ENCODE peak calls at places on chromosomes 2 and 18, in six cellular contexts. U is IMR-90; T is adrenal gland; N is upper lobe of right lung; H is CD8-positive, alpha-beta T cell; Y is right lobe of liver. Q is an unnamed sample.

GRCh38 chr2:67660871-67661270 is 263.7 kb downstream of the ETAA1 start:
- DNase-seq in U (peak; percentile 51), T (no peak), N (no peak), H (no peak), Y (no peak), Q (no peak)

GRCh38 chr18:61435064-61435652 is 101.9 kb downstream of the CDH20 start:
- DNase-seq in U (peak; percentile 10), T (no peak), N (no peak), H (no peak), Y (no peak), Q (no peak)

GRCh38 chr2:160375037-160375436 is 118.6 kb downstream of the RBMS1 start:
- DNase-seq in U (peak; percentile 87), T (no peak), N (no peak), H (no peak), Y (no peak), Q (no peak)

GRCh38 chr2:73260338-73260984 is 23.8 kb downstream of the FBXO41 start:
- DNase-seq in U (peak; percentile 43), T (peak; percentile 80), N (peak; percentile 79), H (no peak), Y (peak; percentile 63), Q (no peak)

GRCh38 chr18:55510809-55511208 is 77.2 kb downstream of the TCF4 start:
- DNase-seq in U (peak; percentile 92), T (peak; percentile 26), N (no peak), H (no peak), Y (no peak), Q (no peak)

GRCh38 chr2:64288321-64288931 is 144.2 kb upstream of the PELI1 start:
- DNase-seq in U (peak; percentile 83), T (no peak), N (no peak), H (no peak), Y (no peak), Q (no peak)

GRCh38 chr2:42554392-42554791 is 14.0 kb upstream of the MTA3 start:
- DNase-seq in U (no peak), T (no peak), N (no peak), H (no peak), Y (no peak), Q (no peak)

GRCh38 chr2:68918497-68918896 is 34.2 kb downstream of the GKN2 start:
- DNase-seq in U (no peak), T (no peak), N (no peak), H (no peak), Y (no peak), Q (no peak)

GRCh38 chr2:157480182-157480961 is 36.5 kb upstream of the CYTIP start:
- DNase-seq in U (peak; percentile 24), T (no peak), N (peak; percentile 70), H (no peak), Y (peak; percentile 89), Q (no peak)

GRCh38 chr2:176637497-176638166 is 368.4 kb downstream of the MTX2 start:
- DNase-seq in U (peak; percentile 23), T (peak; percentile 69), N (peak; percentile 70), H (no peak), Y (peak; percentile 57), Q (peak; percentile 82)

GRCh38 chr2:157315901-157316300 is 9.7 kb downstream of the ERMN start:
- DNase-seq in U (no peak), T (no peak), N (no peak), H (no peak), Y (no peak), Q (no peak)

GRCh38 chr2:216698895-216699294 is 3.5 kb upstream of the IGFBP5 start:
- DNase-seq in U (peak; percentile 84), T (no peak), N (no peak), H (no peak), Y (no peak), Q (no peak)

DNA sequence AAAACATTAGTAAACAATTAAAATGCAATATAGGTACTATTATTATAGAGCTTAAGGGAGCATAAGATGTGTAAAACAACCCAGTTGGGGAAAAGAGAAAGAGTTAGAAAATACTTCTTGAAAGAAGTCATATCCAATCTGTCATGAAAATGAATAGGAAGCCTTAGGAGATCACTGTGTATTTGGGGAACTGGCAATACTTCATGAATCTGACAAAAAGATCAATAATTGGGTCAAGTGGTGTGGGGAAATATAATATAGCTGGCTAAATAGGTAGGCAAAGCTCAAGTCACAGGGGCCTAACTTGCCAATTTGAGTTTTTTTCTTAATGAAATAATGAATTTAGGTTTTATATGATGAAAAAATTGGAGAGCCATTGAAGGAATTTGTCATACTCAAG is 14.4 kb downstream of the DNAJC10 start:
- DNase-seq in U (no peak), T (no peak), N (no peak), H (no peak), Y (no peak), Q (no peak)
- H3K27ac ChIP-seq in U (no peak overlapping the region), T (no peak overlapping the region), N (no peak overlapping the region), H (no peak overlapping the region), Y (no peak overlapping the region), Q (no peak overlapping the region)

GRCh38 chr2:47262657-47263056 is 107.5 kb upstream of the STPG4 start:
- DNase-seq in U (no peak), T (no peak), N (no peak), H (no peak), Y (no peak), Q (no peak)
- H3K4me3 ChIP-seq in U (no peak overlapping the region), T (no peak overlapping the region), N (no peak overlapping the region), H (no peak overlapping the region), Y (no peak overlapping the region), Q (no peak overlapping the region)

GRCh38 chr18:9775172-9775571 is 67.1 kb downstream of the RAB31 start:
- DNase-seq in U (no peak), T (no peak), N (no peak), H (no peak), Y (no peak), Q (no peak)
- H3K27ac ChIP-seq in U (no peak overlapping the region), T (peak overlapping the region; percentile 66), N (peak overlapping the region; percentile 42), H (no peak overlapping the region), Y (peak overlapping the region; percentile 37), Q (no peak overlapping the region)

DNA sequence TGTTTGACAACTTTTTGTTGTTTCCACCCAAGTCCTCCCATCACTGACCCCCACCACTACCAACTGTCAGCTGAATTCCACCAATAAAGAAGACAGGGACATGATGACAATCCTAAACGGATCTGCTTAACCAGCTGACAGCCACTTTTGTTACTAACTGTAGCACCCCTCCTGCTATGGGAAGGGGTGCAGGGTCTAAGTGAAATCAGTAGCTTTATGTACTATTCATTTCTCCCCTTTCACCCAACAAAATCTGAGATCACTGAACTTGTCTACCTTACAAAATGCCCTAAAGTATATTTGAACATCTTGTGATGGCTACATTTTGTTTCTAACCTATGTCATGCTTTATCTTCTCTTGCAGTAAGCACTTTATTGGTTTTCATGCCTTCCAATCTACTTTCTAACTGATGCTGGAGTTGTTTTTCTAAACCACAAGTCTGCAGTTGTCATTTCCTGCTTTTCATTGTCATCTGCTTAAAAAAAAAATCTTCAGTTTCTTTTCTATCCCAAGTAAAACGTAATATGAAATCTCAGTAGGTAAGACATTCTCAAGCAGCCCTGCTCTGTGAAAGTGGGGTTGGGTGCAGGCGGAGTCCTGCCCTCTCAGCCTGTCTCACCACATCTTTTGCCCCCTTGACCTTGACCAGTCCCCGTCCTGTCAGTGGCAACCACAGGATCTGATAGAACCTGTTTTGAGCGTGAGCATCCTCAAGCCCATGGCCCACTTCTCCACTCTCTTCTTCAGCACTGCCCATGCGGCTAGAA is 80.2 kb upstream of the CPO start:
- DNase-seq in U (no peak), T (no peak), N (no peak), H (no peak), Y (no peak), Q (no peak)
- H3K4me3 ChIP-seq in U (no peak overlapping the region), T (no peak overlapping the region), N (no peak overlapping the region), H (peak overlapping the region; percentile 7), Y (no peak overlapping the region), Q (no peak overlapping the region)

GRCh38 chr2:132681766-132682165 is 11.8 kb upstream of the LYPD1 start:
- DNase-seq in U (peak; percentile 54), T (no peak), N (no peak), H (no peak), Y (no peak), Q (no peak)

GRCh38 chr2:132677661-132678060 is 7.7 kb upstream of the LYPD1 start:
- DNase-seq in U (peak; percentile 86), T (no peak), N (no peak), H (no peak), Y (no peak), Q (no peak)

GRCh38 chr2:132678498-132678897 is 8.5 kb upstream of the LYPD1 start:
- DNase-seq in U (peak; percentile 56), T (no peak), N (no peak), H (no peak), Y (no peak), Q (no peak)

GRCh38 chr2:132670961-132671781 is 1.2 kb upstream of the LYPD1 start:
- DNase-seq in U (peak; percentile 97), T (no peak), N (no peak), H (no peak), Y (no peak), Q (no peak)

DNA sequence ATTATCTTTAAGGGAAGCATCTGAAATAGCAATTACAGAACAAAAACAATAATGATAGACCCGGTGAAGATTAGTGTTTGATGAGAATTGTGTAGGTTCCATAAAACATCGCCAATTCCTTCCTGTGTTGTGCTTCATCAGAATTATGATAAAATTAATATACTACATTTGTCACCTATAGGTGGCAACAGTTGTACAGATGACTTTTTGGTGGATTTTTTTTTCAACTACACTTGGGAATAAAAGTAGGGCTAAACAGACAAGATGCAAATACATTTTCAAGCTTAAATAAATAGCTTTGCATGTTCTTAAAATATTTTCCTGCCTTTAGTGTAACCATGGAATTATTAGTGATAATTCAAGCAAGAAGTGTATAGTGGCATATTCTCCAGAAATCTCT is 7.0 kb upstream of the LYPD1 start:
- DNase-seq in U (no peak), T (no peak), N (no peak), H (no peak), Y (no peak), Q (no peak)
- H3K27ac ChIP-seq in U (no peak overlapping the region), T (no peak overlapping the region), N (no peak overlapping the region), H (no peak overlapping the region), Y (no peak overlapping the region), Q (no peak overlapping the region)

GRCh38 chr18:31241425-31241824 is 76.5 kb upstream of the DSG1 start:
- DNase-seq in U (no peak), T (no peak), N (no peak), H (no peak), Y (no peak), Q (no peak)

GRCh38 chr18:31233550-31234306 is 71.1 kb upstream of the DSC1 start:
- DNase-seq in U (no peak), T (no peak), N (no peak), H (no peak), Y (no peak), Q (no peak)

GRCh38 chr18:31232779-31233424 is 70.2 kb upstream of the DSC1 start:
- DNase-seq in U (no peak), T (no peak), N (no peak), H (no peak), Y (peak; percentile 67), Q (no peak)

GRCh38 chr18:31241900-31242409 is 76.0 kb upstream of the DSG1 start:
- DNase-seq in U (peak; percentile 16), T (no peak), N (no peak), H (no peak), Y (no peak), Q (no peak)

DNA sequence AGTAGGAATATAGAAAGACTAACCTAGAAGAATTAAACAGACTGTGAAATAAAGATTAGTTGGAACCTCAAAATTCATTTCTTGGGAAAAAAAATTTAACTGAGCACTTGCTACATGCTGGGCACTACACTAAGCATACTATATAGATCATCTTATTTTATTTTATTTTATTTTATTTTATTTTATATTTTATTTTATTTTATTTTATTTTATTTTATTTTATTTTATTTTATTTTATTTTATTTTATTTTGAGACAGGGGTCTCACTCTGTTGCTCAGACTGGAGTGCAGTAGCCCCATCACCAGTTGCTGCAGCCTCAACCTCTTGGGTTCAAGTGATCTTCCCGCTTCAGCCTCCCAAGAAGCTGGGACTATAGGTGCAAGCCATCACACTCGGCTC is 74.5 kb upstream of the DSC1 start:
- DNase-seq in U (no peak), T (no peak), N (no peak), H (no peak), Y (no peak), Q (no peak)
- H3K4me3 ChIP-seq in U (no peak overlapping the region), T (no peak overlapping the region), N (no peak overlapping the region), H (no peak overlapping the region), Y (no peak overlapping the region), Q (no peak overlapping the region)

Q was measured in spleen.